ENCODE peak calls at places on chromosomes 7 and 10, in four cellular contexts. One of them, this sample, is unnamed.

GRCh38 chr7:82677493-82677892 is 233.9 kb upstream of the CACNA2D1 start:
- DNase-seq in astrocyte of the spinal cord: no peak
- DNase-seq in RCC 7860: no peak
- DNase-seq in left ventricle myocardium superior: no peak
- DNase-seq in this sample: peak

GRCh38 chr10:34348917-34349509 is 466.1 kb downstream of the PARD3 start:
- DNase-seq in RCC 7860: no peak
- DNase-seq in astrocyte of the spinal cord: no peak
- DNase-seq in left ventricle myocardium superior: no peak
- DNase-seq in this sample: no peak

GRCh38 chr7:88200793-88201192 is 19.0 kb downstream of the SRI start:
- DNase-seq in astrocyte of the spinal cord: no peak
- DNase-seq in RCC 7860: no peak
- DNase-seq in left ventricle myocardium superior: no peak
- DNase-seq in this sample: no peak

GRCh38 chr7:66930341-66930740 is 9.3 kb downstream of the TMEM248 start:
- DNase-seq in left ventricle myocardium superior: no peak
- DNase-seq in astrocyte of the spinal cord: peak
- DNase-seq in RCC 7860: no peak
- DNase-seq in this sample: no peak

GRCh38 chr10:106043833-106044232 is 1120.7 kb downstream of the SORCS1 start:
- DNase-seq in astrocyte of the spinal cord: peak
- DNase-seq in left ventricle myocardium superior: no peak
- DNase-seq in RCC 7860: peak
- DNase-seq in this sample: no peak

GRCh38 chr10:24685958-24686540 is 37.6 kb downstream of the ARHGAP21 start:
- DNase-seq in astrocyte of the spinal cord: peak
- DNase-seq in RCC 7860: no peak
- DNase-seq in left ventricle myocardium superior: no peak
- DNase-seq in this sample: no peak

GRCh38 chr10:80528901-80529300 is 8.8 kb upstream of the SH2D4B start:
- DNase-seq in left ventricle myocardium superior: no peak
- DNase-seq in astrocyte of the spinal cord: no peak
- DNase-seq in RCC 7860: no peak
- DNase-seq in this sample: no peak

GRCh38 chr10:92897916-92898315 is 49.6 kb downstream of the EXOC6 start:
- DNase-seq in RCC 7860: no peak
- DNase-seq in left ventricle myocardium superior: no peak
- DNase-seq in astrocyte of the spinal cord: no peak
- DNase-seq in this sample: no peak

GRCh38 chr7:112630565-112630964 is 149.8 kb downstream of the LSMEM1 start:
- DNase-seq in RCC 7860: no peak
- DNase-seq in astrocyte of the spinal cord: peak
- DNase-seq in left ventricle myocardium superior: no peak
- DNase-seq in this sample: no peak

GRCh38 chr7:79615466-79615865 is 162.0 kb upstream of the MAGI2 start:
- DNase-seq in left ventricle myocardium superior: no peak
- DNase-seq in astrocyte of the spinal cord: no peak
- DNase-seq in RCC 7860: no peak
- DNase-seq in this sample: no peak

GRCh38 chr10:5624701-5625100 is 41.7 kb downstream of the ASB13 start:
- DNase-seq in astrocyte of the spinal cord: no peak
- DNase-seq in RCC 7860: no peak
- DNase-seq in left ventricle myocardium superior: no peak
- DNase-seq in this sample: peak

GRCh38 chr7:123995617-123996326 is 37.1 kb downstream of the TMEM229A start:
- DNase-seq in astrocyte of the spinal cord: no peak
- DNase-seq in RCC 7860: no peak
- DNase-seq in left ventricle myocardium superior: no peak
- DNase-seq in this sample: no peak

GRCh38 chr10:119388849-119389345 is 153.6 kb downstream of the RGS10 start:
- DNase-seq in RCC 7860: no peak
- DNase-seq in astrocyte of the spinal cord: no peak
- DNase-seq in left ventricle myocardium superior: no peak
- DNase-seq in this sample: no peak

GRCh38 chr7:157995815-157996214 is 591.8 kb downstream of the PTPRN2 start:
- DNase-seq in astrocyte of the spinal cord: no peak
- DNase-seq in left ventricle myocardium superior: no peak
- DNase-seq in RCC 7860: no peak
- DNase-seq in this sample: no peak

GRCh38 chr10:110372656-110373055 is 67.9 kb upstream of the SMNDC1 start:
- DNase-seq in RCC 7860: peak
- DNase-seq in astrocyte of the spinal cord: no peak
- DNase-seq in left ventricle myocardium superior: no peak
- DNase-seq in this sample: no peak

GRCh38 chr7:142595816-142596516 is 153.3 kb upstream of the PRSS1 start:
- DNase-seq in left ventricle myocardium superior: no peak
- DNase-seq in astrocyte of the spinal cord: no peak
- DNase-seq in RCC 7860: no peak
- DNase-seq in this sample: no peak

GRCh38 chr7:55476071-55476803 is 96.1 kb downstream of the VOPP1 start:
- DNase-seq in RCC 7860: peak
- DNase-seq in astrocyte of the spinal cord: peak
- DNase-seq in left ventricle myocardium superior: no peak
- DNase-seq in this sample: peak

GRCh38 chr7:131692131-131692960 is 135.9 kb upstream of the PODXL start:
- DNase-seq in astrocyte of the spinal cord: peak
- DNase-seq in left ventricle myocardium superior: peak
- DNase-seq in RCC 7860: peak
- DNase-seq in this sample: peak

GRCh38 chr7:157515342-157516041 is 178.7 kb downstream of the DNAJB6 start:
- DNase-seq in RCC 7860: no peak
- DNase-seq in left ventricle myocardium superior: no peak
- DNase-seq in astrocyte of the spinal cord: no peak
- DNase-seq in this sample: no peak

GRCh38 chr7:2967238-2967637 is 76.4 kb downstream of the CARD11 start:
- DNase-seq in RCC 7860: no peak
- DNase-seq in astrocyte of the spinal cord: no peak
- DNase-seq in left ventricle myocardium superior: no peak
- DNase-seq in this sample: peak

GRCh38 chr7:41685684-41686083 is 17.2 kb downstream of the INHBA start:
- DNase-seq in RCC 7860: peak
- DNase-seq in left ventricle myocardium superior: no peak
- DNase-seq in astrocyte of the spinal cord: peak
- DNase-seq in this sample: no peak

GRCh38 chr10:58299580-58299979 is 30.6 kb downstream of the CISD1 start:
- DNase-seq in RCC 7860: peak
- DNase-seq in astrocyte of the spinal cord: peak
- DNase-seq in left ventricle myocardium superior: peak
- DNase-seq in this sample: no peak

GRCh38 chr7:30166155-30166840 is 31.5 kb downstream of the MTURN start:
- DNase-seq in left ventricle myocardium superior: no peak
- DNase-seq in RCC 7860: no peak
- DNase-seq in astrocyte of the spinal cord: no peak
- DNase-seq in this sample: no peak

GRCh38 chr10:80501913-80502521 is 35.7 kb upstream of the SH2D4B start:
- DNase-seq in left ventricle myocardium superior: no peak
- DNase-seq in RCC 7860: peak
- DNase-seq in astrocyte of the spinal cord: no peak
- DNase-seq in this sample: no peak

GRCh38 chr7:154892459-154892858 is 110.5 kb downstream of the PAXIP1 start:
- DNase-seq in left ventricle myocardium superior: no peak
- DNase-seq in RCC 7860: no peak
- DNase-seq in astrocyte of the spinal cord: no peak
- DNase-seq in this sample: no peak

GRCh38 chr10:30829921-30830671 is 200.5 kb upstream of the LYZL2 start:
- DNase-seq in astrocyte of the spinal cord: peak
- DNase-seq in RCC 7860: no peak
- DNase-seq in left ventricle myocardium superior: no peak
- DNase-seq in this sample: no peak

GRCh38 chr10:21944727-21945386 is 58.7 kb downstream of the DNAJC1 start:
- DNase-seq in RCC 7860: no peak
- DNase-seq in astrocyte of the spinal cord: no peak
- DNase-seq in left ventricle myocardium superior: no peak
- DNase-seq in this sample: no peak

GRCh38 chr7:15199482-15199881 is 296.9 kb upstream of the DGKB start:
- DNase-seq in left ventricle myocardium superior: no peak
- DNase-seq in astrocyte of the spinal cord: peak
- DNase-seq in RCC 7860: no peak
- DNase-seq in this sample: no peak

GRCh38 chr7:114481995-114482394 is 67.4 kb downstream of the FOXP2 start:
- DNase-seq in left ventricle myocardium superior: no peak
- DNase-seq in RCC 7860: no peak
- DNase-seq in astrocyte of the spinal cord: peak
- DNase-seq in this sample: no peak

GRCh38 chr7:82234457-82235049 is 209.0 kb downstream of the CACNA2D1 start:
- DNase-seq in left ventricle myocardium superior: no peak
- DNase-seq in astrocyte of the spinal cord: peak
- DNase-seq in RCC 7860: peak
- DNase-seq in this sample: no peak